ENCODE peak calls at places on chromosomes 1 and 21, in five cellular contexts. X, S, W, H and I are unnamed samples.

GRCh38 chr1:229093546-229094336 is 177.2 kb upstream of the RAB4A start:
- DNase-seq in W (no peak), X (no peak), S (no peak), H (peak; percentile 85), I (no peak)

GRCh38 chr1:211783897-211784296 is 46.7 kb downstream of the LPGAT1 start:
- DNase-seq in H (peak; percentile 67), W (no peak), S (no peak), X (no peak), I (no peak)

GRCh38 chr1:188224263-188224662 is 1395.5 kb downstream of the PLA2G4A start:
- DNase-seq in X (no peak), H (no peak), W (no peak), S (no peak), I (no peak)

GRCh38 chr1:2406451-2407041 is 5.8 kb downstream of the PEX10 start:
- DNase-seq in W (no peak), S (no peak), H (no peak), X (no peak), I (no peak)

GRCh38 chr1:24309762-24310485 is 9.2 kb upstream of the GRHL3 start:
- DNase-seq in H (no peak), S (no peak), X (no peak), W (no peak), I (no peak)

GRCh38 chr1:202159534-202160371 is 649 bp downstream of the PTPN7 start:
- DNase-seq in S (no peak), X (no peak), H (no peak), W (peak; percentile 68), I (no peak)

GRCh38 chr1:229388876-229389580 is 44.9 kb downstream of the ACTA1 start:
- DNase-seq in X (no peak), S (no peak), W (no peak), H (no peak), I (no peak)

GRCh38 chr1:91879739-91880138 is 6.2 kb downstream of the TGFBR3 start:
- DNase-seq in H (no peak), S (no peak), X (no peak), W (no peak), I (no peak)

GRCh38 chr1:180065408-180065807 is 89.3 kb upstream of the QSOX1 start:
- DNase-seq in S (no peak), X (no peak), H (no peak), W (no peak), I (no peak)

GRCh38 chr1:90823686-90824085 is 106.6 kb upstream of the BARHL2 start:
- DNase-seq in S (no peak), H (no peak), X (no peak), W (no peak), I (no peak)

GRCh38 chr1:8926707-8927694 is 18.7 kb upstream of the CA6 start:
- DNase-seq in X (no peak), W (no peak), S (no peak), H (no peak), I (no peak)

GRCh38 chr1:43506233-43506632 is 24.4 kb upstream of the PTPRF start:
- DNase-seq in S (no peak), H (no peak), W (no peak), X (no peak), I (no peak)

GRCh38 chr1:116751626-116752025 is 2.6 kb upstream of the CD2 start:
- DNase-seq in W (no peak), H (no peak), S (no peak), X (no peak), I (no peak)

GRCh38 chr21:33208534-33208933 is 21.2 kb upstream of the IFNAR2 start:
- DNase-seq in X (no peak), W (no peak), H (no peak), S (no peak), I (no peak)

GRCh38 chr21:43306911-43307676 is 119.8 kb downstream of the SIK1 start:
- DNase-seq in H (peak; percentile 41), W (no peak), X (no peak), S (peak; percentile 38), I (no peak)

GRCh38 chr21:45522986-45523385 is 19.3 kb downstream of the SLC19A1 start:
- DNase-seq in X (no peak), S (no peak), W (no peak), H (no peak), I (no peak)

GRCh38 chr1:43619996-43620920 is 29.7 kb upstream of the KDM4A start:
- DNase-seq in X (no peak), S (no peak), W (no peak), H (no peak), I (no peak)

GRCh38 chr1:211490038-211490678 is 1.8 kb downstream of the RD3 start:
- DNase-seq in H (no peak), W (no peak), X (no peak), S (no peak), I (no peak)

GRCh38 chr1:214328770-214329455 is 48.0 kb downstream of the SMYD2 start:
- DNase-seq in X (peak; percentile 28), H (peak; percentile 68), W (peak; percentile 78), S (peak; percentile 73), I (peak; percentile 82)

GRCh38 chr1:85681087-85681486 is 27.1 kb downstream of the ZNHIT6 start:
- DNase-seq in S (no peak), H (no peak), W (no peak), X (no peak), I (no peak)

GRCh38 chr1:42178249-42178648 is 13.7 kb upstream of the GUCA2A start:
- DNase-seq in H (no peak), S (no peak), W (no peak), X (no peak), I (no peak)

GRCh38 chr1:156726549-156727226 is 1.6 kb upstream of the METTL25B start:
- DNase-seq in X (no peak), H (no peak), S (no peak), W (peak; percentile 58), I (peak; percentile 84)

GRCh38 chr1:1351511-1352427 is 2.6 kb upstream of the DVL1 start:
- DNase-seq in H (no peak), S (peak; percentile 68), X (no peak), W (no peak), I (no peak)

GRCh38 chr1:186943891-186944686 is 115.3 kb downstream of the PLA2G4A start:
- DNase-seq in W (no peak), X (no peak), S (no peak), H (no peak), I (no peak)

GRCh38 chr1:218479436-218480115 is 134.4 kb downstream of the TGFB2 start:
- DNase-seq in S (no peak), X (no peak), H (no peak), W (no peak), I (no peak)

GRCh38 chr1:94235189-94236020 is 2.0 kb downstream of the ARHGAP29 start:
- DNase-seq in H (no peak), X (no peak), W (no peak), S (no peak), I (no peak)

GRCh38 chr1:3745590-3746381 is 6.5 kb upstream of the CCDC27 start:
- DNase-seq in W (no peak), X (no peak), S (no peak), H (no peak), I (no peak)

GRCh38 chr1:115666206-115666605 is 24.4 kb downstream of the VANGL1 start:
- DNase-seq in W (no peak), X (no peak), H (no peak), S (no peak), I (no peak)
- H3K4me1 ChIP-seq in W (no peaks in the 10 kb centered on the region), X (no peaks in the 10 kb centered on the region), H (peaks cover 22% of the 10 kb centered on the region), S (peaks cover 60% of the 10 kb centered on the region), I (peaks cover 3% of the 10 kb centered on the region)

GRCh38 chr1:154741747-154742495 is 128.2 kb downstream of the KCNN3 start:
- DNase-seq in H (no peak), X (no peak), W (no peak), S (no peak), I (no peak)

GRCh38 chr1:154742586-154742985 is 127.5 kb downstream of the KCNN3 start:
- DNase-seq in X (no peak), S (no peak), W (no peak), H (no peak), I (no peak)

GRCh38 chr1:154744352-154744751 is 125.7 kb downstream of the KCNN3 start:
- DNase-seq in X (no peak), W (no peak), H (no peak), S (no peak), I (no peak)

GRCh38 chr1:154745286-154745731 is 124.8 kb downstream of the KCNN3 start:
- DNase-seq in X (no peak), W (no peak), H (no peak), S (peak; percentile 66), I (no peak)

GRCh38 chr1:154743536-154744036 is 126.5 kb downstream of the KCNN3 start:
- DNase-seq in W (no peak), X (no peak), S (no peak), H (no peak), I (no peak)
- H3K27me3 ChIP-seq in W (no peaks in the 10 kb centered on the region), X (no peaks in the 10 kb centered on the region), S (no peaks in the 10 kb centered on the region), H (no peaks in the 10 kb centered on the region), I (peaks cover 21% of the 10 kb centered on the region)

GRCh38 chr1:18922319-18922726 is 20.0 kb upstream of the ALDH4A1 start:
- DNase-seq in H (peak; percentile 52), S (peak; percentile 83), X (peak; percentile 65), W (no peak), I (peak; percentile 41)

GRCh38 chr1:18920931-18921330 is 18.6 kb upstream of the ALDH4A1 start:
- DNase-seq in X (no peak), S (no peak), H (no peak), W (no peak), I (no peak)

GRCh38 chr1:18922848-18923475 is 20.6 kb upstream of the ALDH4A1 start:
- DNase-seq in X (no peak), S (no peak), W (no peak), H (no peak), I (no peak)

GRCh38 chr1:18919949-18920348 is 17.6 kb upstream of the ALDH4A1 start:
- DNase-seq in W (no peak), S (no peak), X (no peak), H (no peak), I (no peak)

DNA sequence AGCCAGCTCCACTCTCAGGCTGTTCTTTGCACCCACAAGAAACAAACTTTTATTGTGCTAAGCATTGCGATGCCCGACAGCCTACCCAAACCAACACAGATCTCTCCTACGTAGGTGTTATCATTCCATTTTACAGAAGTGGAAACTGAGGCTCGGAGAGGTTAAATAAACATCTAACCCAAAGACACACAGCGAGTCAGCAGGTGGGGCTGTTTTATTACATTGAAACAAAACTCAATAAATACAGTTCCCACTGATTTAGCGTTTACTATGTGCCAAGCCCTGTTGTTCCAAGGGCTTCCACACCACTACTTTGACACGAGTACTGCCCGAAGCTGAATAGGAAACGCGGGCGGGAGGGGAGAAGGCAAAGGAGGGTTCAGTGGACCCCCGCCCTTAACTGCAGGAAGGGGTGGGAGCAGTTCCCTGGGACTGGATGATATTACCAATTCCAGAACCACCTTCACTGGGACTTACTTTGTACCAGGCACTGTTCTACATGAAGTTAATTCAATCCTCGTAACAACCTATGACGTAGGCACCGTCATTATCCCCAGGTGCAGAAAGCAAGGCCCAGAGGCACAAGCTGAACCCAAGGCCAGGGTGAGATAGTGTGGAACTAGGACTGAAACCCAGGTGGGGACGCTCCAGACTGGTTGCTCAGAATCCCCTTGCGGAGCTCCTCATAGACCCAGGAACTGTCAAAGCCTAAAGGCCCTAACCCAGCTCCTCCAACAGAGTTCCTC is 19.3 kb upstream of the ALDH4A1 start:
- DNase-seq in X (no peak), S (no peak), H (no peak), W (no peak), I (no peak)
- H3K4me3 ChIP-seq in X (peak overlapping the region; percentile 63), S (peak overlapping the region; percentile 47), H (no peak overlapping the region), W (no peak overlapping the region), I (no peak overlapping the region)

DNA sequence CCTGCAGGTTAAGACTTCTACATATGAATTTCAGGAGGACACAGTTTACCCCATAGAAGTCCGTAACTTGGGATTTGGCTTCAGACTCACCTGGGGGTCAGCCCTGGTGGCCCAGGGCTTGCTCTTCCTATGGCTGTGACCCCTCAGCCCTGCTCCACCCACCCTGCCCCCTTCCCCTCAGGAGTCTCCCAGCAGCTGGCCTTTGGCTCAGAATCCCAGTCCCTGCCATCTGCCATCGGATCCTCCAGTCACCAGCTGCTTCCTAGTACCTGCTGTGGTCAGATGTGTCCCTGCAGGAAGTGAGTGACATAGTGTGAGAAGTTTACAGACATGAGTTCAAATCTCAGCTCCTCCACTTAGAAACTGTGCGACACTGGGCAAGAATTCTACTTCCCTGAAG is 332.6 kb downstream of the NPHP4 start:
- DNase-seq in W (no peak), X (no peak), H (no peak), S (no peak), I (no peak)
- H3K4me1 ChIP-seq in W (peaks cover 5% of the 10 kb centered on the region), X (no peaks in the 10 kb centered on the region), H (no peaks in the 10 kb centered on the region), S (peaks cover 22% of the 10 kb centered on the region), I (no peaks in the 10 kb centered on the region)